ENCODE peak calls at places on chromosomes 7 and 10, in six cellular contexts. W, J, U, X, L and C are unnamed samples.

GRCh38 chr10:28732091-28732490 is 54.8 kb downstream of the BAMBI start:
- DNase-seq in J (no peak), X (no peak), W (no peak), L (no peak), U (no peak), C (no peak)

GRCh38 chr7:132279718-132280117 is 296.6 kb downstream of the PLXNA4 start:
- DNase-seq in W (no peak), U (no peak), X (no peak), J (no peak), L (no peak), C (no peak)

GRCh38 chr10:28920091-28920490 is 242.8 kb downstream of the BAMBI start:
- DNase-seq in L (no peak), W (no peak), J (no peak), X (no peak), U (no peak), C (no peak)

GRCh38 chr10:122102867-122103525 is 114.0 kb downstream of the TACC2 start:
- DNase-seq in X (no peak), W (no peak), L (no peak), U (no peak), J (no peak), C (no peak)

GRCh38 chr7:128940494-128941322 is 3.0 kb downstream of the IRF5 start:
- DNase-seq in X (no peak), L (peak; percentile 59), U (no peak), W (no peak), J (no peak), C (no peak)

GRCh38 chr7:155985518-155986427 is 173.5 kb upstream of the SHH start:
- DNase-seq in L (no peak), W (no peak), J (no peak), U (no peak), X (no peak), C (no peak)

GRCh38 chr10:117550599-117551321 is 8.2 kb downstream of the EMX2 start:
- DNase-seq in J (no peak), L (no peak), U (no peak), W (no peak), X (no peak), C (no peak)

GRCh38 chr10:28975891-28976471 is 298.7 kb downstream of the BAMBI start:
- DNase-seq in U (no peak), L (no peak), J (peak; percentile 12), W (no peak), X (no peak), C (no peak)

GRCh38 chr7:145216876-145217275 is 381.0 kb upstream of the TPK1 start:
- DNase-seq in J (no peak), U (no peak), W (no peak), X (no peak), L (no peak), C (no peak)

GRCh38 chr7:51472017-51472296 is 155.3 kb upstream of the COBL start:
- DNase-seq in U (no peak), W (no peak), X (no peak), J (no peak), L (peak; percentile 24), C (no peak)

GRCh38 chr7:151804756-151805503 is 72.0 kb downstream of the PRKAG2 start:
- DNase-seq in W (no peak), L (no peak), X (no peak), U (no peak), J (no peak), C (no peak)

GRCh38 chr10:125060486-125060850 is 99.9 kb downstream of the CTBP2 start:
- DNase-seq in J (peak; percentile 54), U (no peak), W (no peak), L (no peak), X (no peak), C (no peak)

GRCh38 chr7:122301858-122302745 is 2.4 kb downstream of the FEZF1 start:
- DNase-seq in X (no peak), L (no peak), J (no peak), W (no peak), U (no peak), C (no peak)

GRCh38 chr10:81251457-81252115 is 623.4 kb upstream of the NRG3 start:
- DNase-seq in X (no peak), W (no peak), J (no peak), L (no peak), U (no peak), C (no peak)

GRCh38 chr10:127046975-127047877 is 142.0 kb downstream of the DOCK1 start:
- DNase-seq in W (no peak), L (no peak), X (no peak), J (no peak), U (no peak), C (no peak)

GRCh38 chr7:158819571-158820203 is 9.6 kb downstream of the ESYT2 start:
- DNase-seq in X (no peak), U (no peak), W (no peak), J (no peak), L (no peak), C (no peak)

GRCh38 chr10:70890917-70891431 is 2.6 kb upstream of the PCBD1 start:
- DNase-seq in U (no peak), X (no peak), W (no peak), J (peak; percentile 35), L (peak; percentile 74), C (no peak)

GRCh38 chr7:21867816-21868646 is 77.7 kb downstream of the CDCA7L start:
- DNase-seq in X (no peak), W (no peak), J (no peak), U (no peak), L (no peak), C (no peak)

GRCh38 chr10:126104767-126105166 is 208.4 kb downstream of the FANK1 start:
- DNase-seq in X (no peak), W (no peak), J (no peak), L (no peak), U (no peak), C (no peak)

GRCh38 chr7:125467996-125468854 is 538.6 kb upstream of the POT1 start:
- DNase-seq in L (no peak), U (no peak), J (no peak), X (no peak), W (no peak), C (no peak)

GRCh38 chr10:124166431-124167125 is 73.2 kb upstream of the CHST15 start:
- DNase-seq in J (no peak), X (no peak), W (no peak), L (peak; percentile 4), U (no peak), C (no peak)

GRCh38 chr10:86411852-86412550 is 45.4 kb upstream of the GRID1 start:
- DNase-seq in X (no peak), J (no peak), L (no peak), W (no peak), U (no peak), C (no peak)

GRCh38 chr10:18710201-18710653 is 51.0 kb downstream of the ARL5B start:
- DNase-seq in W (no peak), X (no peak), U (no peak), J (no peak), L (no peak), C (no peak)